ENCODE peak calls at places on chromosomes 11 and 22, in seven cellular contexts. Z is endothelial cell of umbilical vein, C is HCT116, J is sigmoid colon, N is stomach, G is spleen, O is upper lobe of left lung. P is an unnamed sample. For H3K9me3, the result is how much of the 10 kb centered on the place peaks cover.

GRCh38 chr11:118084247-118084646 is 2.5 kb downstream of the SMIM35 start:
- DNase-seq in Z (no peak), C (no peak), J (no peak), N (no peak), G (no peak), O (peak), P (peak)

GRCh38 chr11:118888398-118888797 is 4.7 kb downstream of the CXCR5 start:
- DNase-seq in Z (no peak), C (peak), J (no peak), N (no peak), G (no peak), O (no peak), P (no peak)

GRCh38 chr11:12827929-12828812 is 153.9 kb downstream of the TEAD1 start:
- DNase-seq in Z (peak), C (no peak), J (no peak), N (peak), G (no peak), O (peak), P (peak)

GRCh38 chr22:50269573-50270301 is 443 bp downstream of the MAPK11 start:
- DNase-seq in Z (peak), C (no peak), J (no peak), N (no peak), G (peak), O (no peak), P (peak)

GRCh38 chr11:11524436-11525038 is 97.3 kb downstream of the GALNT18 start:
- DNase-seq in Z (no peak), C (no peak), J (no peak), N (no peak), G (no peak), O (no peak), P (no peak)

GRCh38 chr11:65899356-65900124 is 648 bp downstream of the FOSL1 start:
- DNase-seq in Z (peak), C (no peak), J (peak), N (peak), G (peak), O (peak), P (no peak)

GRCh38 chr11:65448418-65449196 is 26.0 kb downstream of the NEAT1 start:
- DNase-seq in Z (peak), C (no peak), J (peak), N (peak), G (no peak), O (peak), P (no peak)

GRCh38 chr11:102832612-102833011 is 10.8 kb downstream of the MMP3 start:
- DNase-seq in Z (no peak), C (no peak), J (no peak), N (no peak), G (no peak), O (no peak), P (no peak)

GRCh38 chr22:25716637-25717036 is 25.4 kb upstream of the MYO18B start:
- DNase-seq in Z (no peak), C (no peak), J (no peak), N (no peak), G (no peak), O (no peak), P (no peak)

GRCh38 chr11:35216962-35217667 is 78.1 kb downstream of the CD44 start:
- DNase-seq in Z (no peak), C (no peak), J (no peak), N (no peak), G (no peak), O (no peak), P (no peak)

GRCh38 chr22:38729946-38730345 is 24.2 kb downstream of the GTPBP1 start:
- DNase-seq in Z (no peak), C (no peak), J (no peak), N (no peak), G (peak), O (no peak), P (no peak)

GRCh38 chr11:131486937-131487336 is 116.5 kb downstream of the NTM start:
- DNase-seq in Z (no peak), C (no peak), J (peak), N (no peak), G (no peak), O (no peak), P (no peak)

GRCh38 chr22:11598492-11599440 is 3929.2 kb upstream of the OR11H1 start:
- DNase-seq in Z (no peak), C (no peak), J (no peak), N (no peak), G (peak), O (no peak), P (no peak)

GRCh38 chr11:106014035-106014434 is 8.0 kb downstream of the MSANTD4 start:
- DNase-seq in Z (no peak), C (no peak), J (no peak), N (no peak), G (no peak), O (no peak), P (no peak)

GRCh38 chr11:19160839-19161238 is 40.9 kb downstream of the CSRP3 start:
- DNase-seq in Z (peak), C (no peak), J (no peak), N (no peak), G (no peak), O (no peak), P (no peak)

GRCh38 chr11:24598636-24599035 is 101.8 kb downstream of the LUZP2 start:
- DNase-seq in Z (peak), C (no peak), J (no peak), N (no peak), G (no peak), O (no peak), P (no peak)

GRCh38 chr11:64742087-64742939 is 1.6 kb downstream of the RASGRP2 start:
- DNase-seq in Z (no peak), C (no peak), J (no peak), N (no peak), G (peak), O (peak), P (no peak)

DNA sequence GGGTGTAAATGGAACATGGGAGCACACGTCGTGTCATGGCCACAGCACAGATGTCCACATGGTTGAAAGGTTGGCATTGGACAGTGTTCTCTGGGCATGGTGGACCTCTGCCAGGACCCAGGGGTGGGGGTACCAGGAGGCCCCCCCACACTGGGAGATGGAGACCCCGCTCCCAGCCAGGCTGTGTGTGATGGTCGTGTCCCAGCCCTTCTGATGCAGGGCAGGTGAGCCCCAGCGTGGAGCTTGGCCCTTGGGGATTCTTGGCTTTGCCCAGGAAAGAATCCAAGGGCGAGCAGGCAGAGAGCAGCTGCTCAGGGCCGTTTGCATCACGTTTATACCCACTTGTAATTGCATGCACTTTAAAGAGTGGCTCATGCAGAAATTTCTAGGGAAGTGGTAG is 22.0 kb upstream of the BRSK2 start:
- DNase-seq in Z (no peak), C (no peak), J (no peak), N (no peak), G (no peak), O (no peak), P (no peak)
- H3K9me3 ChIP-seq in Z (under half), C (under half), J (under half), N (under half), G (under half), O (under half), P (under half)

GRCh38 chr11:122642472-122642922 is 13.0 kb upstream of the UBASH3B start:
- DNase-seq in Z (peak), C (peak), J (no peak), N (no peak), G (no peak), O (no peak), P (no peak)
- TF ChIP-seq POLR2AphosphoS5 in Z (peak), C (no peak), J (no peak), N (no peak), G (no peak), O (no peak), P (no peak)

DNA sequence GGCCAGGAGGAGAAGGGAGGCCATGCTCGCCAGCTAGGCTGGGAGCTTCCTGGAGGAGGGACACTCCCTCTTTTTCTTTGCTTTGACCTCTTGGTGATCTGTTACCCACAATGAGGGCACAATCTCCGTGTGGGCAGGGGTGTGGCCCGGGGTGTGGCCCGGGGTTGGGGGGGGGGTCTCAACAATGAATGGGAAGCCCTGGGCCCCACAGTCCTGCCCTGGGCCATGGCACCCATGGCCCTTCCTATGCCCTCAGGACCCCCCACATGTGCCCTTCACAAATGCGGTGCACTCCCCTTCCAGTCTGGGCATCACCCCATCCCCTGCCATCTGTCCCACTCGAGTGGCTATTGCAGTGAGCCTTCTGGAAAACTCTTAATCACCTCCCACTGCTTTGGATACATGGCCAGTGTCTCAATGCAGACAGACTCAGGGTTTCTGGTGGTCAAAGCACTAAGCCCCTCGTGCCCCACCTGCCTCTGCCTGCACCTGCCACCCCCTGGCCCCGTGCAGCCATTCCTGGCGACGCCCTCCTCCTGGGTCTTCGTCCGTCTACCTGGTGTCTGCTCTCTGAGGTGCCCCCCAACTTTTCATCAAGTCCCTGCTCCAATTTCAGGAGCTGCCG is 611.3 kb downstream of the TBC1D22A start:
- DNase-seq in Z (no peak), C (no peak), J (no peak), N (no peak), G (peak), O (no peak), P (no peak)
- H3K9me3 ChIP-seq in Z (under half), C (under half), J (under half), N (under half), G (under half), O (under half), P (under half)

DNA sequence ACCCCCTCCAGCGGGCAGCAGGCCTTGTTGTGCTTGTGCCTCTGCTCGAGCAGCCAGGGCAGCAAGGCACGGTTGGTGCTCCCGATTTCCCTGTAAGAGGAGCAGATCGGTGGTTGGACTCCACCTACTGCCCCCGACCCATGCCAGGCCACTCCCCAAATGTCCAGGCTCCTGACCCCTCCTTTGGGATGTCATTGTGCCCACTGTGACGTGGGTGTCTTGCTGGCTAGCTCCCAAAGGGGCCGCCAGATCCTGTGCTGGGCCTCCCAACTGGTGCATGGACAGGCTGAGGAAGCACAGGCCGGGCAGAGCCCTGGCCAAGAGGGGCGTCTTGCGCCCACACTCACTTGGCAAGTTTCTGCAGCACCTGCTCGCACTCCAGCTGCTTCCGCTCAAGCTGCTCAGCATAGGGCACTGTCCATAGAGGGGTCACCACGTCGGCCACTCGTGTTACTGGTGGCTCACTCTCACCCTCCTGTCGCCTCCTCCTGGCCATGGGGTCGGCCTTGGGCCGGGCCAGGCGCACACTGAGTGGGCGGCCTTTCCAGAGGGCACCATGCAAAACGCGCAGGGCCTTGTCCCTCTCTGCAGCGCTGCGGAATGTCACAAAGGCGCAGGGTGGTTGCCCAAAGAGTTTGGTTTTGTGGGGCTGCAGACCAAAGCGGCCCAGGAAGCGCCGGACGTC is at the start of gene RANBP1:
- DNase-seq in Z (no peak), C (no peak), J (no peak), N (no peak), G (peak), O (no peak), P (no peak)
- TF ChIP-seq POLR2AphosphoS5 in Z (no peak), C (no peak), J (no peak), N (no peak), G (no peak), O (no peak), P (no peak)

GRCh38 chr11:44661311-44661717 is 65.4 kb upstream of the TSPAN18 start:
- DNase-seq in Z (no peak), C (no peak), J (no peak), N (no peak), G (peak), O (no peak), P (no peak)
- H3K9me3 ChIP-seq in Z (under half), C (under half), J (under half), N (under half), G (under half), O (under half), P (under half)

GRCh38 chr11:45918331-45918941 is 759 bp upstream of the PEX16 start:
- DNase-seq in Z (peak), C (no peak), J (peak), N (peak), G (peak), O (peak), P (peak)
- TF ChIP-seq POLR2AphosphoS5 in Z (peak), C (peak), J (peak), N (peak), G (peak), O (peak), P (peak)

DNA sequence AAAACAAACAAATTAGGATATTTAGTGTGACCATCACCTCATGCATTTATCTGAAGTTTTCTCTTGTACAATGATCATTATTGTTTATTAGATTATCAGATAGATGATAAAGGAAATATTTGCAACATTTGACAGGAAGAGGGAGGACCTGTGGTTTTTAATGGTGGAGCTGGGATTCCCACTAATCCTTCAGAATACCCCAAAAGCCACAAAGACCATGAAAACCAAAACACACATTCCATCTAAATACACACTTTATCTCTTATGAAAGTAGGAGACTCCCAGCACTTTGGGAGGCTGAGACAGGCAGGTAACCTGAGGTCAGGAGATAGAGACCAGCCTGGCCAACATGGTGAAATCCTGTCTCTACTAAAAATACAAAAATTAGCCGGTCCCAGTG is 7.6 kb upstream of the NDUFV1 start:
- DNase-seq in Z (no peak), C (no peak), J (no peak), N (no peak), G (no peak), O (no peak), P (no peak)
- H3K9me3 ChIP-seq in Z (under half), C (under half), J (under half), N (under half), G (under half), O (under half), P (under half)

GRCh38 chr22:22508274-22509176 is at the start of gene ZNF280B:
- DNase-seq in Z (peak), C (peak), J (peak), N (peak), G (peak), O (peak), P (peak)
- TF ChIP-seq POLR2AphosphoS5 in Z (peak), C (peak), J (no peak), N (no peak), G (peak), O (no peak), P (no peak)

GRCh38 chr11:2650343-2650867 is 49.4 kb downstream of the KCNQ1OT1 start:
- DNase-seq in Z (no peak), C (no peak), J (no peak), N (no peak), G (no peak), O (no peak), P (no peak)

GRCh38 chr11:2652362-2652761 is 47.4 kb downstream of the KCNQ1OT1 start:
- DNase-seq in Z (no peak), C (no peak), J (no peak), N (no peak), G (peak), O (no peak), P (no peak)

GRCh38 chr11:2649848-2650247 is 49.9 kb downstream of the KCNQ1OT1 start:
- DNase-seq in Z (no peak), C (no peak), J (no peak), N (no peak), G (no peak), O (no peak), P (no peak)

GRCh38 chr11:2651826-2652237 is 48.0 kb downstream of the KCNQ1OT1 start:
- DNase-seq in Z (no peak), C (no peak), J (no peak), N (no peak), G (peak), O (no peak), P (no peak)

GRCh38 chr11:2651054-2651617 is 48.7 kb downstream of the KCNQ1OT1 start:
- DNase-seq in Z (no peak), C (no peak), J (no peak), N (no peak), G (no peak), O (no peak), P (no peak)
- H3K9me3 ChIP-seq in Z (under half), C (under half), J (under half), N (under half), G (half or more), O (half or more), P (under half)